ENCODE peak calls at places on chromosomes 4 and X, in four cellular contexts. M is M059J; Q is GM18507; H is activated CD8-positive, alpha-beta memory T cell treated with anti-CD3 and anti-CD28 coated beads for 48 hours. F is an unnamed sample.

GRCh38 chr4:137510866-137511265 is 21.4 kb downstream of the PCDH18 start:
- DNase-seq in M (peak), Q (no peak), H (no peak), F (no peak)

GRCh38 chrX:54920610-54921426 is at the start of gene TRO:
- DNase-seq in M (peak), Q (no peak), H (no peak), F (no peak)

GRCh38 chr4:188822698-188823097 is 683.5 kb downstream of the TRIML1 start:
- DNase-seq in M (peak), Q (no peak), H (no peak), F (no peak)

GRCh38 chr4:70722199-70722791 is 531 bp downstream of the RUFY3 start:
- DNase-seq in M (peak), Q (no peak), H (peak), F (no peak)

GRCh38 chr4:15955670-15956069 is 7.3 kb downstream of the FGFBP2 start:
- DNase-seq in M (peak), Q (no peak), H (no peak), F (no peak)

GRCh38 chr4:851701-852430 is 25.9 kb upstream of the CPLX1 start:
- DNase-seq in M (no peak), Q (no peak), H (no peak), F (no peak)

GRCh38 chrX:136879001-136879667 is 1.4 kb downstream of the RBMX start:
- DNase-seq in M (peak), Q (no peak), H (no peak), F (no peak)

GRCh38 chrX:68139791-68140190 is 293.5 kb downstream of the OPHN1 start:
- DNase-seq in M (no peak), Q (no peak), H (no peak), F (no peak)

GRCh38 chr4:627347-627746 is 2.0 kb downstream of the PDE6B start:
- DNase-seq in M (no peak), Q (no peak), H (no peak), F (no peak)